ENCODE peak calls at places on chromosomes 16 and 17, in five cellular contexts. One of them, this sample, is unnamed.

GRCh38 chr17:50903604-50904521 is 37.7 kb upstream of the TOB1 start:
- DNase-seq in upper lobe of right lung: no peak
- DNase-seq in thoracic aorta: no peak
- DNase-seq in endodermal cell: no peak
- DNase-seq in cardiac muscle cell: peak; percentile 15
- DNase-seq in this sample: no peak

GRCh38 chr16:15572329-15573001 is 70.5 kb downstream of the MARF1 start:
- DNase-seq in endodermal cell: no peak
- DNase-seq in upper lobe of right lung: no peak
- DNase-seq in cardiac muscle cell: peak; percentile 82
- DNase-seq in thoracic aorta: no peak
- DNase-seq in this sample: no peak

GRCh38 chr16:77599793-77600415 is 122.4 kb upstream of the NUDT7 start:
- DNase-seq in thoracic aorta: no peak
- DNase-seq in endodermal cell: peak; percentile 68
- DNase-seq in upper lobe of right lung: no peak
- DNase-seq in cardiac muscle cell: peak; percentile 58
- DNase-seq in this sample: no peak

GRCh38 chr17:74757931-74758845 is 9.8 kb downstream of the NHERF1 start:
- DNase-seq in upper lobe of right lung: no peak
- DNase-seq in thoracic aorta: no peak
- DNase-seq in endodermal cell: no peak
- DNase-seq in cardiac muscle cell: peak; percentile 56
- DNase-seq in this sample: no peak

GRCh38 chr16:47387026-47387734 is 73.7 kb downstream of the ITFG1 start:
- DNase-seq in upper lobe of right lung: no peak
- DNase-seq in cardiac muscle cell: no peak
- DNase-seq in thoracic aorta: no peak
- DNase-seq in endodermal cell: no peak
- DNase-seq in this sample: no peak

GRCh38 chr16:53999841-54000240 is 286.7 kb downstream of the IRX3 start:
- DNase-seq in thoracic aorta: no peak
- DNase-seq in endodermal cell: no peak
- DNase-seq in upper lobe of right lung: no peak
- DNase-seq in cardiac muscle cell: no peak
- DNase-seq in this sample: no peak

GRCh38 chr17:80289631-80290030 is 29.0 kb downstream of the RNF213 start:
- DNase-seq in thoracic aorta: no peak
- DNase-seq in endodermal cell: no peak
- DNase-seq in upper lobe of right lung: no peak
- DNase-seq in cardiac muscle cell: no peak
- DNase-seq in this sample: no peak

GRCh38 chr16:65116818-65117430 is 4.9 kb downstream of the CDH11 start:
- DNase-seq in endodermal cell: no peak
- DNase-seq in cardiac muscle cell: peak; percentile 36
- DNase-seq in thoracic aorta: no peak
- DNase-seq in upper lobe of right lung: no peak
- DNase-seq in this sample: no peak

GRCh38 chr16:67900156-67900555 is 7.1 kb downstream of the PSKH1 start:
- DNase-seq in upper lobe of right lung: no peak
- DNase-seq in endodermal cell: no peak
- DNase-seq in thoracic aorta: no peak
- DNase-seq in cardiac muscle cell: no peak
- DNase-seq in this sample: no peak

GRCh38 chr17:81733507-81734404 is 21.7 kb downstream of the SLC25A10 start:
- DNase-seq in cardiac muscle cell: peak; percentile 73
- DNase-seq in thoracic aorta: no peak
- DNase-seq in upper lobe of right lung: peak; percentile 92
- DNase-seq in endodermal cell: peak; percentile 98
- DNase-seq in this sample: peak; percentile 84

GRCh38 chr16:9885457-9885856 is 296.8 kb downstream of the GRIN2A start:
- DNase-seq in thoracic aorta: no peak
- DNase-seq in upper lobe of right lung: no peak
- DNase-seq in cardiac muscle cell: no peak
- DNase-seq in endodermal cell: no peak
- DNase-seq in this sample: no peak

GRCh38 chr17:55903028-55903690 is 152.3 kb downstream of the PCTP start:
- DNase-seq in thoracic aorta: no peak
- DNase-seq in upper lobe of right lung: no peak
- DNase-seq in endodermal cell: no peak
- DNase-seq in cardiac muscle cell: no peak
- DNase-seq in this sample: no peak

GRCh38 chr16:75593825-75594820 is 27.9 kb downstream of the GABARAPL2 start:
- DNase-seq in thoracic aorta: no peak
- DNase-seq in upper lobe of right lung: no peak
- DNase-seq in cardiac muscle cell: peak; percentile 39
- DNase-seq in endodermal cell: peak; percentile 79
- DNase-seq in this sample: no peak

GRCh38 chr17:4412933-4413831 is 20.6 kb upstream of the SPNS3 start:
- DNase-seq in cardiac muscle cell: peak; percentile 94
- DNase-seq in endodermal cell: peak; percentile 100
- DNase-seq in upper lobe of right lung: peak; percentile 95
- DNase-seq in thoracic aorta: peak; percentile 73
- DNase-seq in this sample: peak; percentile 87

GRCh38 chr16:53713403-53714013 is 9.6 kb downstream of the FTO start:
- DNase-seq in endodermal cell: no peak
- DNase-seq in upper lobe of right lung: no peak
- DNase-seq in cardiac muscle cell: peak; percentile 28
- DNase-seq in thoracic aorta: no peak
- DNase-seq in this sample: no peak

GRCh38 chr16:72569677-72570076 is 397.7 kb upstream of the PMFBP1 start:
- DNase-seq in upper lobe of right lung: no peak
- DNase-seq in thoracic aorta: no peak
- DNase-seq in endodermal cell: no peak
- DNase-seq in cardiac muscle cell: no peak
- DNase-seq in this sample: no peak

GRCh38 chr17:55344514-55344997 is 77.1 kb downstream of the MMD start:
- DNase-seq in thoracic aorta: no peak
- DNase-seq in upper lobe of right lung: no peak
- DNase-seq in cardiac muscle cell: no peak
- DNase-seq in endodermal cell: no peak
- DNase-seq in this sample: no peak

GRCh38 chr16:77335652-77336234 is 99.1 kb downstream of the ADAMTS18 start:
- DNase-seq in upper lobe of right lung: no peak
- DNase-seq in endodermal cell: peak; percentile 66
- DNase-seq in thoracic aorta: no peak
- DNase-seq in cardiac muscle cell: no peak
- DNase-seq in this sample: no peak

GRCh38 chr17:253091-253846 is 71.8 kb upstream of the DOC2B start:
- DNase-seq in thoracic aorta: no peak
- DNase-seq in endodermal cell: no peak
- DNase-seq in upper lobe of right lung: peak; percentile 46
- DNase-seq in cardiac muscle cell: no peak
- DNase-seq in this sample: peak; percentile 33

GRCh38 chr17:4125552-4125951 is 17.3 kb downstream of the ZZEF1 start:
- DNase-seq in upper lobe of right lung: no peak
- DNase-seq in cardiac muscle cell: no peak
- DNase-seq in thoracic aorta: no peak
- DNase-seq in endodermal cell: no peak
- DNase-seq in this sample: no peak

GRCh38 chr17:80967404-80967872 is 24.2 kb upstream of the CHMP6 start:
- DNase-seq in endodermal cell: no peak
- DNase-seq in cardiac muscle cell: no peak
- DNase-seq in thoracic aorta: no peak
- DNase-seq in upper lobe of right lung: no peak
- DNase-seq in this sample: no peak

GRCh38 chr17:27240086-27240801 is 53.7 kb upstream of the WSB1 start:
- DNase-seq in upper lobe of right lung: no peak
- DNase-seq in endodermal cell: no peak
- DNase-seq in cardiac muscle cell: no peak
- DNase-seq in thoracic aorta: no peak
- DNase-seq in this sample: no peak

GRCh38 chr16:46558018-46558417 is 63.2 kb downstream of the SHCBP1 start:
- DNase-seq in cardiac muscle cell: no peak
- DNase-seq in endodermal cell: no peak
- DNase-seq in thoracic aorta: no peak
- DNase-seq in upper lobe of right lung: no peak
- DNase-seq in this sample: no peak

GRCh38 chr17:31433091-31433790 is 41.8 kb downstream of the RAB11FIP4 start:
- DNase-seq in endodermal cell: no peak
- DNase-seq in upper lobe of right lung: no peak
- DNase-seq in cardiac muscle cell: no peak
- DNase-seq in thoracic aorta: no peak
- DNase-seq in this sample: no peak

GRCh38 chr17:49880291-49881053 is 32.6 kb upstream of the TAC4 start:
- DNase-seq in thoracic aorta: no peak
- DNase-seq in upper lobe of right lung: peak; percentile 91
- DNase-seq in cardiac muscle cell: peak; percentile 75
- DNase-seq in endodermal cell: peak; percentile 100
- DNase-seq in this sample: no peak

GRCh38 chr16:22945361-22945760 is 131.4 kb downstream of the HS3ST2 start:
- DNase-seq in cardiac muscle cell: peak; percentile 2
- DNase-seq in thoracic aorta: no peak
- DNase-seq in endodermal cell: peak; percentile 50
- DNase-seq in upper lobe of right lung: no peak
- DNase-seq in this sample: no peak

GRCh38 chr16:67457611-67458010 is 23.3 kb downstream of the ATP6V0D1 start:
- DNase-seq in endodermal cell: no peak
- DNase-seq in upper lobe of right lung: no peak
- DNase-seq in cardiac muscle cell: no peak
- DNase-seq in thoracic aorta: no peak
- DNase-seq in this sample: no peak

GRCh38 chr16:86075488-86075785 is 176.5 kb downstream of the IRF8 start:
- DNase-seq in endodermal cell: peak; percentile 35
- DNase-seq in cardiac muscle cell: no peak
- DNase-seq in upper lobe of right lung: peak; percentile 20
- DNase-seq in thoracic aorta: no peak
- DNase-seq in this sample: no peak

GRCh38 chr16:49701867-49702494 is 153.9 kb downstream of the ZNF423 start:
- DNase-seq in upper lobe of right lung: no peak
- DNase-seq in thoracic aorta: no peak
- DNase-seq in endodermal cell: peak; percentile 87
- DNase-seq in cardiac muscle cell: peak; percentile 94
- DNase-seq in this sample: no peak

GRCh38 chr16:69112285-69113129 is 7.1 kb downstream of the HAS3 start:
- DNase-seq in cardiac muscle cell: peak; percentile 60
- DNase-seq in upper lobe of right lung: peak; percentile 82
- DNase-seq in thoracic aorta: no peak
- DNase-seq in endodermal cell: peak; percentile 94
- DNase-seq in this sample: peak; percentile 67

GRCh38 chr16:87495578-87495977 is 2.8 kb upstream of the ZCCHC14 start:
- DNase-seq in cardiac muscle cell: no peak
- DNase-seq in upper lobe of right lung: no peak
- DNase-seq in endodermal cell: no peak
- DNase-seq in thoracic aorta: no peak
- DNase-seq in this sample: no peak
- H3K27ac ChIP-seq in cardiac muscle cell: no peak overlapping the region
- H3K27ac ChIP-seq in upper lobe of right lung: no peak overlapping the region
- H3K27ac ChIP-seq in endodermal cell: no peak overlapping the region
- H3K27ac ChIP-seq in thoracic aorta: no peak overlapping the region
- H3K27ac ChIP-seq in this sample: no peak overlapping the region

DNA sequence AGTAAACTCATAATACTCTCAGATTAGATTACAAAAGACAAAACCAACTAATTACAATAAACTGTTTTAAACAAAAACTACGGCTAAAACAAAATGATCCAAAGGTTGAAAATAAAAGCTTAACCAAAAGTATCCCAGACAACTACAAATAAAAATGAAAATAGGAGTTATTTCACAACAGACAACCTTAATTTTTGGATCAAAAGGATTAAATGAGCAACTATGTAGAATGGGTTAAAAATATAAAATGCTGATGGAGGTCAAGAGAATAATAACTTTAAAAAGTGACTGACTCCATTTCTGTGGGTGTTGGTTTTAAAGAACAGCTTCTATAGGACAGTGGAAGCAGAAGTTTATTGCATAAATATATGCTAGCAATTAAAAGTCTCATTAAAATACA is 28.6 kb downstream of the METTL16 start:
- DNase-seq in thoracic aorta: no peak
- DNase-seq in endodermal cell: no peak
- DNase-seq in cardiac muscle cell: no peak
- DNase-seq in upper lobe of right lung: no peak
- DNase-seq in this sample: no peak
- H3K27ac ChIP-seq in thoracic aorta: no peak overlapping the region
- H3K27ac ChIP-seq in endodermal cell: no peak overlapping the region
- H3K27ac ChIP-seq in cardiac muscle cell: no peak overlapping the region
- H3K27ac ChIP-seq in upper lobe of right lung: no peak overlapping the region
- H3K27ac ChIP-seq in this sample: no peak overlapping the region

GRCh38 chr17:78129385-78130079 is 977 bp upstream of the TMC6 start:
- DNase-seq in thoracic aorta: no peak
- DNase-seq in endodermal cell: peak; percentile 70
- DNase-seq in upper lobe of right lung: no peak
- DNase-seq in cardiac muscle cell: no peak
- DNase-seq in this sample: no peak

GRCh38 chr17:78130080-78130438 is 512 bp upstream of the TMC8 start:
- DNase-seq in cardiac muscle cell: no peak
- DNase-seq in thoracic aorta: no peak
- DNase-seq in endodermal cell: no peak
- DNase-seq in upper lobe of right lung: no peak
- DNase-seq in this sample: no peak

GRCh38 chr17:78132086-78132676 is 1.6 kb downstream of the TMC8 start:
- DNase-seq in thoracic aorta: no peak
- DNase-seq in upper lobe of right lung: peak; percentile 86
- DNase-seq in endodermal cell: peak; percentile 90
- DNase-seq in cardiac muscle cell: no peak
- DNase-seq in this sample: peak; percentile 74

GRCh38 chr17:78131172-78132085 is 858 bp downstream of the TMC8 start:
- DNase-seq in cardiac muscle cell: no peak
- DNase-seq in upper lobe of right lung: peak; percentile 79
- DNase-seq in endodermal cell: peak; percentile 81
- DNase-seq in thoracic aorta: no peak
- DNase-seq in this sample: no peak

GRCh38 chr17:78130439-78131101 is at the start of gene TMC8:
- DNase-seq in upper lobe of right lung: peak; percentile 76
- DNase-seq in thoracic aorta: no peak
- DNase-seq in cardiac muscle cell: no peak
- DNase-seq in endodermal cell: peak; percentile 83
- DNase-seq in this sample: no peak
- H3K27ac ChIP-seq in upper lobe of right lung: peak within 1 kb of the TSS; percentile 86
- H3K27ac ChIP-seq in thoracic aorta: no peak within 1 kb of the TSS
- H3K27ac ChIP-seq in cardiac muscle cell: no peak within 1 kb of the TSS
- H3K27ac ChIP-seq in endodermal cell: no peak within 1 kb of the TSS
- H3K27ac ChIP-seq in this sample: peak within 1 kb of the TSS; percentile 51

GRCh38 chr17:60277258-60277657 is 114.7 kb downstream of the USP32 start:
- DNase-seq in thoracic aorta: no peak
- DNase-seq in cardiac muscle cell: no peak
- DNase-seq in endodermal cell: no peak
- DNase-seq in upper lobe of right lung: no peak
- DNase-seq in this sample: no peak
- H3K27ac ChIP-seq in thoracic aorta: no peak overlapping the region
- H3K27ac ChIP-seq in cardiac muscle cell: no peak overlapping the region
- H3K27ac ChIP-seq in endodermal cell: no peak overlapping the region
- H3K27ac ChIP-seq in upper lobe of right lung: no peak overlapping the region
- H3K27ac ChIP-seq in this sample: no peak overlapping the region